ENCODE peak calls at places on chromosomes 1 and 21, in five cellular contexts. I, W, L, G and Z are unnamed samples. For H3K27me3, the result is how much of the 10 kb centered on the place peaks cover.

GRCh38 chr1:10398278-10398733 is 558 bp upstream of the PGD start:
- DNase-seq in I (no peak), W (no peak), G (no peak), L (no peak), Z (no peak)

GRCh38 chr1:226541631-226542622 is 6.6 kb upstream of the STUM start:
- DNase-seq in G (no peak), L (no peak), W (peak), I (no peak), Z (no peak)

GRCh38 chr1:30172757-30173156 is 550.6 kb downstream of the MATN1 start:
- DNase-seq in G (no peak), I (no peak), W (no peak), L (no peak), Z (no peak)

GRCh38 chr1:208269338-208269666 is 25.1 kb upstream of the PLXNA2 start:
- DNase-seq in I (no peak), G (no peak), L (no peak), W (no peak), Z (no peak)

GRCh38 chr1:11888206-11888876 is 29.6 kb upstream of the NPPB start:
- DNase-seq in L (no peak), G (no peak), W (no peak), I (no peak), Z (no peak)

GRCh38 chr1:7292033-7292681 is 478.9 kb upstream of the VAMP3 start:
- DNase-seq in G (no peak), L (no peak), W (no peak), I (no peak), Z (no peak)

GRCh38 chr1:201164645-201165044 is 10.4 kb upstream of the TMEM9 start:
- DNase-seq in I (peak), G (no peak), L (no peak), W (no peak), Z (no peak)

GRCh38 chr1:116909511-116910378 is at the start of gene PTGFRN:
- DNase-seq in I (peak), G (peak), W (peak), L (peak), Z (no peak)

GRCh38 chr1:161187311-161187710 is 10.0 kb upstream of the B4GALT3 start:
- DNase-seq in I (no peak), L (no peak), G (no peak), W (no peak), Z (no peak)

GRCh38 chr1:237736372-237737029 is 154.2 kb downstream of the ZP4 start:
- DNase-seq in L (no peak), W (no peak), G (no peak), I (no peak), Z (no peak)

GRCh38 chr1:214688891-214689290 is 85.9 kb downstream of the CENPF start:
- DNase-seq in L (no peak), I (no peak), W (no peak), G (no peak), Z (no peak)

GRCh38 chr1:83860506-83861221 is 138.3 kb downstream of the TTLL7 start:
- DNase-seq in I (peak), L (no peak), W (peak), G (peak), Z (no peak)

GRCh38 chr1:59146056-59146455 is 150.8 kb upstream of the FGGY start:
- DNase-seq in I (no peak), G (no peak), W (no peak), L (no peak), Z (no peak)

GRCh38 chr1:162230096-162230495 is 146.6 kb downstream of the SPATA46 start:
- DNase-seq in I (peak), W (peak), L (no peak), G (peak), Z (no peak)

GRCh38 chr1:91778964-91779363 is 107.0 kb downstream of the TGFBR3 start:
- DNase-seq in G (no peak), I (no peak), L (no peak), W (no peak), Z (no peak)

GRCh38 chr1:179177182-179177581 is 52.3 kb downstream of the ABL2 start:
- DNase-seq in I (peak), W (no peak), L (no peak), G (no peak), Z (no peak)

DNA sequence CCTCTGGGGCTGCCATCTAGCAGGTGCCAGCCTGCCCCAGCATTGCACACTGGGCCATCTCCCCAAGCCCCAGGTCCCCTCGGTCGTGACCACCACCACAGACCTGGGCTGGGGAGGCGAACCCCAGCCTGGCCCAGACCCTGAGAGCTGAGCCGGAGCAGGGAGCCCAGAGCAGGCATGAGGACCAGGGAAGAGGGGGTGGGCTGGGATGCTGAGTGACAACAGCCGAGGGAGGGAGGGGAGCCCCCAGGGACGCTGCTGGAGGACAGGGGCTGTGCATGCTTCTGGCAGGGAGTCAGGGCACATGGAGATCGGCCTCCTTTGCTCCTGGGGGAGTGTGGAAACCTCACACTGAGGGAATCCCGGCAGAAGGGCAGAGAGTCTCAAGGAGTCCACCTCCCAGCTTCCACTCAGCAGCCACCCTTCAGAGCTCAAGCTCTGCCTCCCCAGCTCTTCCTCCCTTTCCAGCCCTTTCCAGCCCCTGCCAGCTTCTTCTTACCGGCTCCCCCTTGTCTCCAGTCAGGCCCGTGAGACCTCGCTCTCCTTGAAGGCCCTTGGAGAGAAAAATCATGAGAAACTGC is 23.7 kb upstream of the PEF1 start:
- DNase-seq in L (no peak), I (no peak), W (no peak), G (no peak), Z (no peak)
- H3K27ac ChIP-seq in L (no peak), I (no peak), W (peak), G (no peak), Z (no peak)

GRCh38 chr1:236082511-236082910 is 17.6 kb upstream of the NID1 start:
- DNase-seq in W (no peak), I (no peak), L (no peak), G (no peak), Z (no peak)
- H3K27me3 ChIP-seq in W (under half), I (under half), L (under half), G (under half), Z (under half)

GRCh38 chr21:37484535-37485474 is 118.2 kb downstream of the DYRK1A start:
- DNase-seq in G (no peak), I (no peak), W (no peak), L (no peak), Z (no peak)

GRCh38 chr21:37483776-37484175 is 117.2 kb downstream of the DYRK1A start:
- DNase-seq in W (no peak), G (no peak), L (no peak), I (no peak), Z (no peak)

GRCh38 chr21:37490084-37490483 is 123.5 kb downstream of the DYRK1A start:
- DNase-seq in W (no peak), I (no peak), G (no peak), L (no peak), Z (no peak)

DNA sequence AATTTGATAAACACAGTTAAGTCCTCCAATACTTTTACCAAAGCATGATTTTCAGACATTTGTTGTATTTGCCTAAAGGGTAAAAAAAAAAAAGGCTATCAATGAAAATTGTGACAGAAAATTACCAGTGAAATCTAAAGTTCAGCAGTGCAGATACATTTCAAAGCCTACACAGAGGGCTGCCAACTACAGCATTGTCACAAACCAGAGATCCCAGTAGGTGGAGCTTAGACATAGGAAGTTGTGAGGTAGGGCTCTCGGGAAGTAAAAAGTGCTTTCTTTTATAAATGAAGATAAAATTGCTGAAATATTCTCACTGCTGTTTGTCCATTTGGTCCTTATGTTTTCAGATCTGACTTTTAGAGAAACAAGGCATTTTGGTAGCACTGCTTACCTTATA is 123.0 kb downstream of the DYRK1A start:
- DNase-seq in G (no peak), L (no peak), W (no peak), I (no peak), Z (no peak)
- TF ChIP-seq CTCF in G (no peak), L (no peak), W (no peak), I (no peak), Z (no peak)

DNA sequence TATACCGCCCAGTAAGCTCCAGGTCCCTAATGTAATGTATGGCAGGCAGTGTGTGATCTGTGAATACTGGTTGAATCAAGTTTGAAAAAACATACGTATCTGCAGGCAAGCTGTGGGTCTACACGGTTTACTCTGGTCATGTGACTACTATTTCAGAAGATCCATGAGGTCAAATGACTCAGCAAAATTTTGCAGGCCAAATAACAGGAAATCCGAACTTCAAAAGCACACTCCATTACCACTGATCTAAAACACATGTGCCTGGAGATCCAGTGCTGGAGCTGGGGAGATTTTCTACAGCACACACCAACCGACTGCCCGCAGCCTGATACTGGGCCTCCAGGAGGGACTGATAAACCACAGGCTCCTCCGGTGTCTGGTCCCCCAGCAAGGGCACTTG is 64.5 kb upstream of the SLC44A3 start:
- DNase-seq in I (peak), L (no peak), W (no peak), G (no peak), Z (peak)
- H3K27ac ChIP-seq in I (peak), L (peak), W (peak), G (peak), Z (peak)

GRCh38 chr1:20380175-20380574 is 89.5 kb downstream of the VWA5B1 start:
- DNase-seq in G (no peak), I (no peak), L (no peak), W (no peak), Z (no peak)

GRCh38 chr1:20379075-20379474 is 88.4 kb downstream of the VWA5B1 start:
- DNase-seq in I (no peak), G (no peak), L (no peak), W (no peak), Z (no peak)

GRCh38 chr1:20380616-20381035 is 90.0 kb downstream of the VWA5B1 start:
- DNase-seq in G (no peak), W (no peak), I (peak), L (no peak), Z (peak)

GRCh38 chr1:20381961-20382360 is 91.3 kb downstream of the VWA5B1 start:
- DNase-seq in W (no peak), G (no peak), I (no peak), L (no peak), Z (no peak)

DNA sequence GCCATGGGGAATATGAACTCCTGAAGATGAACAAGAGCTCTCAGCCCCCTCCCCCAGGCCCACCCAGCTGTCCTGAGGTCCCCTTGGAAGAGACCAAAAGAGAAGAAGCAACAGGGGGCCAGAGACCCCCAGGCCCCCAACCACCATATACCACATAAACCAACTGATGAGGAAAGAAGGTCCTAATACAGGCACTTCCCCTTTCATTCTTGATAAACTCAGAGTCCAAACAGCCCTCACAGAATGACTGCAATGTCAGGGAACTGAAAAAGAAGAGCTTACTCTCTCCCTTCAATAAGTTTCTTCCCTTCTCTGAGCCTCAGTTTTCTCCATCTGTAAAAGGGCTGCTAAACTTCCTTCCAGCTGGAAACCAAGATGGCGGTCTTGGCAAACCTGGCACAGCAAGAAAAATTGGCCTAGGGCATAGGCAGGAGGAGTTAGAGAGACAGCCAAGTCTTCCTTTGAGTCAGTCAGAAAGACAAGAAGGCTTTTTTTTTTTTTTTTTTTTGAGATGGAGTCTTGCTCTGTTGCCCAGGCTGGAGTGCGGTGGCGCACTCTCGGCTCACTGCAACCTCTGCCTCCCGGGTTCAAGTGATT is 90.5 kb downstream of the VWA5B1 start:
- DNase-seq in G (no peak), W (no peak), I (no peak), L (no peak), Z (no peak)
- H3K27me3 ChIP-seq in G (under half), W (under half), I (under half), L (under half), Z (under half)

DNA sequence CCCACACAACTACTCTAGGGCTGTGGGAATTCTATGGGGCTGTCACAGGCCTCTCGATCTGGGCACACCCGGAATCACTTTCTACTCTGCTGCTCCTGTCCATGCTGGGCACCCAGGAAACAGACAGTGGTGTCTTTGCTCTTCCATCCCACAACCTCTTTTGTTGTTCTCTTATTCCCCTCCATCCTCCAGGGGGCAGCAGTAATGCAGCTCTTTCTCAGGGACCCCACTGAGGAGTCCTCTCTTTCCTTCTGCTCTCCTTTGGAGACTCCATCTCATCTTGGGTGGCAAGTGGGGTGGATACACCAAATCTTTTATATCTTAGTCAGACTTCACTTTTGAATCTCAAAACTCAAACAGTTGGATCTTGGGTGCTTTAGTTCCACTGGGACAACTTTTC is 206.3 kb downstream of the HS2ST1 start:
- DNase-seq in W (no peak), I (no peak), L (no peak), G (no peak), Z (no peak)
- TF ChIP-seq CTCF in W (no peak), I (no peak), L (peak), G (no peak), Z (peak)

GRCh38 chr1:5993553-5994510 is 1.6 kb upstream of the NPHP4 start:
- DNase-seq in G (peak), W (no peak), L (peak), I (no peak), Z (no peak)
- H3K27ac ChIP-seq in G (peak), W (no peak), L (peak), I (no peak), Z (no peak)

DNA sequence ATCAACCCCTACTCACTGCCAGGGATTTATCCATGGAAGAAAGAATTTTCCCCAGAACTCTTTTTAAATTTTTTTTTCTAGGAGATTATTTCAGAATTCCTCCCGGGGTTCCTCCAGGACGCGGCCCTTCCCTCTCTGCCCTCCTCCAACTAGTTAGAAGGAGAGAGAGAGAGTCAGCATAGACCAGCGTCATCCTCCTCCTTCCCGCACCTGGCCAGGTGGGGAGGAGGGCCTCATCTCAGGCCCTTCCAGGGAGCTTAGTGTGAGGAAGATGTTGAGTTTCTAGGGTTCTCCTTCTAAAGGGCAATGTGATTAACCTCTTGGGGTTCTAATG is 63.6 kb downstream of the CDK18 start:
- DNase-seq in W (peak), G (no peak), I (no peak), L (no peak), Z (no peak)
- H3K27me3 ChIP-seq in W (under half), G (under half), I (under half), L (under half), Z (half or more)

DNA sequence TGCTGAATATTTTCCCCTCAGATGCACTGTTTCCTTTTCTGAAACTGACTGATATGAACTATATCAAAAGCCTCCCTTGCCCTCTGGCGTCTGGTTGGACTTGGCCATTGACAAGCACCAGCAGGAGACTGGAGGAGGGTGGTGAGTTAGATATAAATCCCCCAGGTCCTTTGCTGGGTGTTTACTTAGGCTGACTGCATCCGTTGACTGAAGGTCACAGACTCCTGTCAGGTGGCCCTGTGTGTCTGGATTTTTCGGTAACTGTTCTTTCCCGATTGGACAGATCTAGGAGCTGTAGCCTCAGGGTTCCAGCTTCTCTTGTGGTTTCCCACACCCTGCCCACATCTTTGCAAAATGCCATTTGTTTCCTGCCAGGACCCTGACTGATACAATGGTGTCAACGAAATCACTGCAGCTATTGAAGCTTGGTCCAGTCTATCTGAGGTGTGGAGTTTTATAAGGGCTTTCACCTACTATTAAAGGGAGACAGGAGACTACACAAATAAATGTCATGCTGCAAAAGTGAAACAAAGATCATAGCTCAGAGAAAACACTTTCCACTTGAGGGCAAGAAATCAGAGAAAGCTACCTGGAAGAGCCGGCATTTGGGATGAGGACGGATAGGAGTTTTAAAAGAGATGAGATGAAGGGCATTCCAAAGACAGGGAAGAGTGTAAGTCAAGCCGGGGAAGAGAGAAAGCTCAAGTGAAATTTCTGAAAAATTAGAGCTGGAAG is 1.5 kb upstream of the MAGI3 start:
- DNase-seq in G (no peak), W (peak), L (no peak), I (peak), Z (no peak)
- TF ChIP-seq CTCF in G (no peak), W (no peak), L (no peak), I (no peak), Z (no peak)

GRCh38 chr21:41895643-41896493 is 16.7 kb upstream of the PRDM15 start:
- DNase-seq in L (no peak), G (no peak), W (peak), I (peak), Z (no peak)

GRCh38 chr21:41897047-41897669 is 18.0 kb upstream of the PRDM15 start:
- DNase-seq in L (no peak), G (no peak), W (no peak), I (no peak), Z (no peak)

GRCh38 chr21:41899431-41900202 is 20.5 kb upstream of the PRDM15 start:
- DNase-seq in L (no peak), G (no peak), I (no peak), W (no peak), Z (no peak)

GRCh38 chr21:41898998-41899397 is 19.9 kb upstream of the PRDM15 start:
- DNase-seq in I (no peak), L (no peak), G (no peak), W (no peak), Z (no peak)

GRCh38 chr21:41897690-41898089 is 18.5 kb upstream of the PRDM15 start:
- DNase-seq in L (no peak), W (no peak), I (no peak), G (no peak), Z (no peak)
- H3K27ac ChIP-seq in L (no peak), W (no peak), I (no peak), G (no peak), Z (no peak)